ENCODE peak calls at places on chromosomes 3 and 15, in four cellular contexts. F is keratinocyte, Z is endothelial cell of umbilical vein, H is K562. J is an unnamed sample. For H3K9me1, the result is how much of the 10 kb centered on the place peaks cover.

GRCh38 chr3:134294302-134294925 is 43.8 kb upstream of the RYK start:
- DNase-seq in F (no peak), Z (no peak), H (no peak), J (no peak)

GRCh38 chr15:73225358-73226015 is 143.3 kb downstream of the HCN4 start:
- DNase-seq in F (no peak), Z (no peak), H (peak), J (no peak)

GRCh38 chr15:89812126-89812846 is 2.4 kb downstream of the ANPEP start:
- DNase-seq in F (no peak), Z (no peak), H (no peak), J (no peak)

GRCh38 chr15:76140069-76140454 is 80.3 kb downstream of the TMEM266 start:
- DNase-seq in F (no peak), Z (peak), H (no peak), J (no peak)

GRCh38 chr3:23549148-23549910 is 256.4 kb upstream of the UBE2E1 start:
- DNase-seq in F (no peak), Z (no peak), H (no peak), J (no peak)

GRCh38 chr3:189363856-189364255 is 192.1 kb downstream of the TPRG1 start:
- DNase-seq in F (no peak), Z (no peak), H (no peak), J (no peak)

GRCh38 chr3:80035021-80035420 is 267.2 kb upstream of the ROBO1 start:
- DNase-seq in F (no peak), Z (no peak), H (no peak), J (no peak)

GRCh38 chr3:131688370-131688769 is 185.6 kb upstream of the MRPL3 start:
- DNase-seq in F (peak), Z (no peak), H (no peak), J (no peak)

GRCh38 chr3:32626650-32627049 is 56.0 kb upstream of the DYNC1LI1 start:
- DNase-seq in F (no peak), Z (no peak), H (no peak), J (no peak)

GRCh38 chr3:186826316-186826977 is 16.1 kb upstream of the ADIPOQ start:
- DNase-seq in F (no peak), Z (no peak), H (no peak), J (no peak)

GRCh38 chr3:108527827-108528226 is 17.4 kb upstream of the MYH15 start:
- DNase-seq in F (no peak), Z (no peak), H (no peak), J (no peak)

GRCh38 chr3:120192159-120192558 is 92.9 kb downstream of the GPR156 start:
- DNase-seq in F (no peak), Z (no peak), H (no peak), J (peak)

GRCh38 chr3:67460841-67461240 is 193.6 kb downstream of the SUCLG2 start:
- DNase-seq in F (no peak), Z (no peak), H (no peak), J (peak)

GRCh38 chr3:81425198-81425868 is 336.1 kb downstream of the GBE1 start:
- DNase-seq in F (no peak), Z (peak), H (no peak), J (peak)

GRCh38 chr3:71066356-71066755 is 517.2 kb downstream of the FOXP1 start:
- DNase-seq in F (no peak), Z (peak), H (no peak), J (no peak)

GRCh38 chr3:13865106-13865505 is 14.8 kb downstream of the WNT7A start:
- DNase-seq in F (no peak), Z (no peak), H (no peak), J (no peak)

GRCh38 chr3:79297242-79297641 is 470.6 kb downstream of the ROBO1 start:
- DNase-seq in F (peak), Z (peak), H (no peak), J (peak)

GRCh38 chr3:29240248-29240647 is 40.6 kb upstream of the RBMS3 start:
- DNase-seq in F (no peak), Z (peak), H (no peak), J (peak)

GRCh38 chr15:90031231-90031791 is 30.2 kb downstream of the ZNF710 start:
- DNase-seq in F (no peak), Z (no peak), H (no peak), J (peak)

GRCh38 chr3:9696480-9697220 is 7.0 kb upstream of the CPNE9 start:
- DNase-seq in F (no peak), Z (no peak), H (no peak), J (no peak)

GRCh38 chr15:68298882-68299381 is 21.4 kb downstream of the FEM1B start:
- DNase-seq in F (no peak), Z (no peak), H (no peak), J (no peak)

GRCh38 chr3:170487091-170487490 is 68.4 kb downstream of the CLDN11 start:
- DNase-seq in F (no peak), Z (no peak), H (no peak), J (no peak)

GRCh38 chr3:187327827-187328226 is 36.3 kb upstream of the MASP1 start:
- DNase-seq in F (no peak), Z (no peak), H (no peak), J (no peak)

GRCh38 chr3:30649572-30650310 is 43.3 kb downstream of the TGFBR2 start:
- DNase-seq in F (no peak), Z (no peak), H (no peak), J (peak)

GRCh38 chr15:78390242-78390641 is 47.8 kb upstream of the IREB2 start:
- DNase-seq in F (no peak), Z (no peak), H (no peak), J (no peak)

GRCh38 chr3:33901862-33902563 is 103.6 kb downstream of the PDCD6IP start:
- DNase-seq in F (no peak), Z (no peak), H (peak), J (no peak)
- H3K9me1 ChIP-seq in F (under half), Z (under half), H (under half), J (under half)

GRCh38 chr15:51343466-51343865 is 2.0 kb downstream of the GLDN start:
- DNase-seq in F (no peak), Z (no peak), H (no peak), J (no peak)

GRCh38 chr15:51350723-51351122 is 9.3 kb downstream of the GLDN start:
- DNase-seq in F (no peak), Z (no peak), H (no peak), J (no peak)

GRCh38 chr15:51348688-51349087 is 7.2 kb downstream of the GLDN start:
- DNase-seq in F (no peak), Z (no peak), H (no peak), J (no peak)

DNA sequence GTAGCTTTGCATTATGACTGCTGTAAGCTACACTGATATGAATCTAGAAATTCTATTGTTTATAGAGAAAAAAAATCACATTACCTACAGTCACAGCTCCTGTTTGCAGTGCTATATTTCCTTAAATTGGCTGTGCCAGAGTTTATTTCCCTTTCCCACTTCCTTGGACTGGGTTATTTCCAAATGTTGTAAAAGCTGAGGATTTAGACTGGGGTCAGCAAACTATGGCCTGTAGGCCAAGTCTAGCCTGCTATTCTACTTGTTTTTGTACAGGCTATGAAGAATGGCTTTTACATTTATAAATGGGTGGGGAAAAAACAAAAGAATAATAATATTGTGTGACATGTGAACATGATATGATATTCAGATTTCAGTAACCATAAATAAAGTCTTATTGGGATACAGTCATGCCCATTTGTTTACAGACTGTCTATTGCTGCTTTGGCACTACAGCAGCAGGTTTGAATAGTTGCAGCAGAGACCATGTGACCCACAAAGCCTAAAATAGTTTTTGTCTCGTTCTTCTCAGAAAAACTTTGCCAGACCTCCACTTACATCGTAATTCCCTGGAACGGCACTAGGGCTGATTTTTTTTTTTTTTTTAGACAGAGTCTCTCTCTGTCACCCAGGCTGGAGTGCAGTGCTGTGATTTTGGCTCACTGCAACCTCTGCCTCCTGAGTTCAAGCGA is 7.8 kb downstream of the GLDN start:
- DNase-seq in F (no peak), Z (no peak), H (no peak), J (no peak)
- H3K9me1 ChIP-seq in F (under half), Z (under half), H (under half), J (under half)

GRCh38 chr3:105933871-105934270 is 65.1 kb upstream of the CBLB start:
- DNase-seq in F (no peak), Z (no peak), H (no peak), J (peak)

GRCh38 chr3:105927720-105928119 is 58.9 kb upstream of the CBLB start:
- DNase-seq in F (no peak), Z (no peak), H (no peak), J (no peak)

DNA sequence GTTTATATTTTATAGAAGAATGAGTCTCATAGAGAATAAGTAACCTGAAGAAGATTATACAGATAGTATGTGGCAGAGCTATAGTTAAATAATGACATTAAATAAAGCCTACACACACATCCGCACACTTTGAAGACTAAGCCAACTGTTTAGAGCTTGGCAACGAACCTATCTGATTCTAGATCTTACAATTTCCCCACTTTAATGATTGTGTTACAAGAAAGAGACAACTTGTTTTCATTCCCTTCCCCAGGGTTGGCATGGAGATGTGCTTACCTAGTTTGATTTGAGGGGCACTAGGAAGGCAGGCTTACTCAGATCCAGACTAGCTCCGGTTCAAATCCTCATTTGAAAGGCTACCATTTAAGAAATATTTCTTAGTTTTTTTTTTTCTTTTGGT is 61.9 kb upstream of the CBLB start:
- DNase-seq in F (no peak), Z (peak), H (no peak), J (no peak)
- H3K9me1 ChIP-seq in F (under half), Z (under half), H (under half), J (under half)

DNA sequence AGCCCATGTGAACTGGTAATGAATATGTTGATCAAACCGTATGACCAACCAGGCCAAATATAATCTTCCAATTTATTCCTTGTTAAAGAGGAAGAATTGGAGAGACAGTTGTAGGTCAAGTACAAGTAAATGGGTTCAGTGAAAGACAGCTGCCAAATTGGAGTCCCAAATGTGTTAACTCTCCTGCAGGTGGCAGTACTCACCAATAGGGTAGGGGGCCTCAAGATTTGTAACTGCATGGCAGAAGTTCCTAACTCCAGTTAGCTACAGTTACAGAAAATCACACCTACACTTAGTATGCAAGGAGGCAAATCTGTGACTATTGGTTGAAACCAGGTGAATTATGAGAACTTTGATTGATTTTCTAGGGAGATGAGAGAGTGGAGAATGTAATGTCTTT is 278.0 kb downstream of the ZBBX start:
- DNase-seq in F (no peak), Z (no peak), H (no peak), J (no peak)
- H3K9me1 ChIP-seq in F (under half), Z (under half), H (under half), J (under half)

GRCh38 chr15:83283813-83284562 is 476 bp downstream of the BNC1 start:
- DNase-seq in F (no peak), Z (peak), H (no peak), J (no peak)
- H3K9me1 ChIP-seq in F (under half), Z (under half), H (under half), J (under half)

GRCh38 chr3:44359146-44359751 is 20.7 kb downstream of the TCAIM start:
- DNase-seq in F (no peak), Z (no peak), H (no peak), J (no peak)

GRCh38 chr3:44353355-44353924 is 14.9 kb downstream of the TCAIM start:
- DNase-seq in F (no peak), Z (no peak), H (no peak), J (no peak)

DNA sequence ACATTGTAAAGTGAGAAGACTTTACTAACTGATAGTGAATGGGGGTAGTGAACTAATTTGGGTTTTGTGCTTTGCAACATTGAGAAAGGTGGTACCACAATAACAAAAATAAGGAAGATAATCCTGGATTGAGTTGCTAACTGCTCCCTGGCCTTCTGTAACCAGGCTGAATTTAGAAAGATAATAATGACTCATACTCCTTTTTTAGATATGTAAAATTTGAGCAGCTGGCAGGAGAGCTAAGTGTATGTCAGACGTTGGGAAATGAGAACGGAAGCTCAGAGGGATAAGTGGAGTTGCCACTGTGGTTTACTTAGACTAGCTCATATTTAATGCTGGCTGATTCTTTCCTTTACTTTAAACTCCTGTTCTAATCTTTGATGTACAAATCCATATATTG is 17.1 kb downstream of the TCAIM start:
- DNase-seq in F (no peak), Z (peak), H (peak), J (peak)
- H3K9me1 ChIP-seq in F (under half), Z (under half), H (under half), J (under half)

DNA sequence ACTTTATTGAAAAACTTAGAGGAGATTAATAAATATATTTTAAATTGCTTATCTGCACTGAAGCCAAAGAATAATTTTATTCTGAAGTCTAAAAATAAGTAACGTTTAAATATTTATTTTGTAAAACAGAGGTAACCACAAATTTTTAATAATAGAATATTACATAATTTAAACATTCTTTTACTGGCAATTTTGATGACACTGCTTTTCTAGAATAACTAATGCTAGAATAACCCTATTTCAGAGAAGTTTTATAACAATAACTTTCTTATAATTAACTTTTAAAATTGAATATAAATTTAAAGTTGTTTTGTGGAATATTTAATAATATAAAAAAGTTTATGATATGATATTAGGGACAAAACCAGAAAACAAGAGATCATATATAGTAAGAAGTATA is 409.6 kb upstream of the KCNMB2 start:
- DNase-seq in F (no peak), Z (no peak), H (no peak), J (no peak)
- H3K9me1 ChIP-seq in F (under half), Z (under half), H (under half), J (under half)

J was measured in IMR-90.